ENCODE peak calls at places on chromosomes 5 and 9, in eight cellular contexts. One of them, this sample, is unnamed.
A peak's percentile ranks its signal among the peaks of the same experiment; 100 is the strongest.

GRCh38 chr5:94983861-94984535 is 300.9 kb downstream of the MCTP1 start:
- DNase-seq in GM12865: no peak
- DNase-seq in heart right ventricle: no peak
- DNase-seq in MCF 10A: peak; percentile 58
- DNase-seq in GM10248: no peak
- DNase-seq in AG04450: no peak
- DNase-seq in heart left ventricle: no peak
- DNase-seq in dorsolateral prefrontal cortex: no peak
- DNase-seq in this sample: no peak

GRCh38 chr9:109168170-109168569 is 1.1 kb upstream of the FRRS1L start:
- DNase-seq in heart left ventricle: no peak
- DNase-seq in GM10248: no peak
- DNase-seq in GM12865: no peak
- DNase-seq in AG04450: no peak
- DNase-seq in dorsolateral prefrontal cortex: no peak
- DNase-seq in MCF 10A: no peak
- DNase-seq in heart right ventricle: no peak
- DNase-seq in this sample: no peak

GRCh38 chr9:133322701-133323100 is 13.3 kb downstream of the SURF6 start:
- DNase-seq in dorsolateral prefrontal cortex: no peak
- DNase-seq in GM10248: no peak
- DNase-seq in AG04450: no peak
- DNase-seq in GM12865: no peak
- DNase-seq in heart left ventricle: no peak
- DNase-seq in heart right ventricle: no peak
- DNase-seq in MCF 10A: no peak
- DNase-seq in this sample: no peak

GRCh38 chr5:42491699-42492098 is 68.5 kb downstream of the GHR start:
- DNase-seq in GM12865: no peak
- DNase-seq in MCF 10A: no peak
- DNase-seq in AG04450: no peak
- DNase-seq in heart right ventricle: no peak
- DNase-seq in dorsolateral prefrontal cortex: no peak
- DNase-seq in heart left ventricle: no peak
- DNase-seq in GM10248: no peak
- DNase-seq in this sample: no peak

GRCh38 chr5:112159435-112159834 is 259.6 kb downstream of the EPB41L4A start:
- DNase-seq in GM12865: no peak
- DNase-seq in heart left ventricle: peak; percentile 60
- DNase-seq in GM10248: no peak
- DNase-seq in dorsolateral prefrontal cortex: no peak
- DNase-seq in MCF 10A: no peak
- DNase-seq in heart right ventricle: peak; percentile 34
- DNase-seq in AG04450: peak; percentile 20
- DNase-seq in this sample: no peak

GRCh38 chr9:111429175-111429574 is 55.0 kb downstream of the ECPAS start:
- DNase-seq in GM12865: no peak
- DNase-seq in AG04450: no peak
- DNase-seq in MCF 10A: no peak
- DNase-seq in GM10248: no peak
- DNase-seq in heart left ventricle: no peak
- DNase-seq in heart right ventricle: no peak
- DNase-seq in dorsolateral prefrontal cortex: no peak
- DNase-seq in this sample: no peak

GRCh38 chr9:109641079-109641659 is 138.8 kb upstream of the PALM2AKAP2 start:
- DNase-seq in MCF 10A: no peak
- DNase-seq in GM12865: no peak
- DNase-seq in AG04450: no peak
- DNase-seq in heart right ventricle: no peak
- DNase-seq in dorsolateral prefrontal cortex: no peak
- DNase-seq in heart left ventricle: no peak
- DNase-seq in GM10248: no peak
- DNase-seq in this sample: no peak

GRCh38 chr5:95801532-95801931 is 21.0 kb downstream of the GLRX start:
- DNase-seq in GM10248: no peak
- DNase-seq in GM12865: no peak
- DNase-seq in heart left ventricle: no peak
- DNase-seq in heart right ventricle: no peak
- DNase-seq in AG04450: no peak
- DNase-seq in dorsolateral prefrontal cortex: no peak
- DNase-seq in MCF 10A: no peak
- DNase-seq in this sample: no peak

GRCh38 chr9:133979124-133979920 is 12.8 kb downstream of the VAV2 start:
- DNase-seq in MCF 10A: no peak
- DNase-seq in dorsolateral prefrontal cortex: no peak
- DNase-seq in GM10248: peak; percentile 61
- DNase-seq in AG04450: no peak
- DNase-seq in heart left ventricle: peak; percentile 73
- DNase-seq in GM12865: peak; percentile 67
- DNase-seq in heart right ventricle: peak; percentile 53
- DNase-seq in this sample: peak; percentile 44

GRCh38 chr5:77852514-77853352 is 76.6 kb upstream of the TBCA start:
- DNase-seq in heart right ventricle: peak; percentile 77
- DNase-seq in dorsolateral prefrontal cortex: peak; percentile 65
- DNase-seq in heart left ventricle: peak; percentile 84
- DNase-seq in MCF 10A: no peak
- DNase-seq in GM10248: peak; percentile 78
- DNase-seq in AG04450: no peak
- DNase-seq in GM12865: peak; percentile 92
- DNase-seq in this sample: peak; percentile 68

GRCh38 chr5:1123418-1124147 is 11.7 kb upstream of the SLC12A7 start:
- DNase-seq in heart left ventricle: no peak
- DNase-seq in GM12865: no peak
- DNase-seq in dorsolateral prefrontal cortex: no peak
- DNase-seq in MCF 10A: no peak
- DNase-seq in heart right ventricle: no peak
- DNase-seq in GM10248: no peak
- DNase-seq in AG04450: no peak
- DNase-seq in this sample: no peak

GRCh38 chr9:83431470-83432060 is 106.6 kb downstream of the FRMD3 start:
- DNase-seq in heart right ventricle: peak; percentile 50
- DNase-seq in dorsolateral prefrontal cortex: no peak
- DNase-seq in heart left ventricle: no peak
- DNase-seq in GM10248: peak; percentile 23
- DNase-seq in AG04450: no peak
- DNase-seq in MCF 10A: no peak
- DNase-seq in GM12865: no peak
- DNase-seq in this sample: no peak

GRCh38 chr9:107275530-107275929 is 7.5 kb upstream of the RAD23B start:
- DNase-seq in heart left ventricle: no peak
- DNase-seq in dorsolateral prefrontal cortex: no peak
- DNase-seq in GM10248: no peak
- DNase-seq in heart right ventricle: no peak
- DNase-seq in MCF 10A: no peak
- DNase-seq in GM12865: no peak
- DNase-seq in AG04450: no peak
- DNase-seq in this sample: no peak

GRCh38 chr9:107276966-107277710 is 5.9 kb upstream of the RAD23B start:
- DNase-seq in AG04450: peak; percentile 45
- DNase-seq in GM10248: no peak
- DNase-seq in dorsolateral prefrontal cortex: no peak
- DNase-seq in GM12865: no peak
- DNase-seq in MCF 10A: no peak
- DNase-seq in heart right ventricle: no peak
- DNase-seq in heart left ventricle: no peak
- DNase-seq in this sample: no peak

GRCh38 chr9:107273634-107274033 is 9.4 kb upstream of the RAD23B start:
- DNase-seq in heart right ventricle: no peak
- DNase-seq in AG04450: no peak
- DNase-seq in GM12865: no peak
- DNase-seq in MCF 10A: no peak
- DNase-seq in heart left ventricle: no peak
- DNase-seq in dorsolateral prefrontal cortex: no peak
- DNase-seq in GM10248: no peak
- DNase-seq in this sample: no peak

GRCh38 chr9:107274953-107275422 is 8.1 kb upstream of the RAD23B start:
- DNase-seq in AG04450: peak; percentile 95
- DNase-seq in MCF 10A: peak; percentile 97
- DNase-seq in dorsolateral prefrontal cortex: no peak
- DNase-seq in GM10248: no peak
- DNase-seq in heart left ventricle: no peak
- DNase-seq in heart right ventricle: no peak
- DNase-seq in GM12865: no peak
- DNase-seq in this sample: no peak

GRCh38 chr9:107274096-107274495 is 9.0 kb upstream of the RAD23B start:
- DNase-seq in heart left ventricle: no peak
- DNase-seq in GM10248: no peak
- DNase-seq in MCF 10A: no peak
- DNase-seq in dorsolateral prefrontal cortex: no peak
- DNase-seq in GM12865: peak; percentile 30
- DNase-seq in AG04450: no peak
- DNase-seq in heart right ventricle: no peak
- DNase-seq in this sample: no peak
- TF ChIP-seq CTCF in heart left ventricle: no peak
- TF ChIP-seq CTCF in GM10248: no peak
- TF ChIP-seq CTCF in MCF 10A: no peak
- TF ChIP-seq CTCF in dorsolateral prefrontal cortex: no peak
- TF ChIP-seq CTCF in GM12865: peak; percentile 16
- TF ChIP-seq CTCF in AG04450: no peak
- TF ChIP-seq CTCF in heart right ventricle: no peak
- TF ChIP-seq CTCF in this sample: no peak

GRCh38 chr9:89236955-89237573 is 58.4 kb upstream of the SHC3 start:
- DNase-seq in dorsolateral prefrontal cortex: no peak
- DNase-seq in GM10248: no peak
- DNase-seq in AG04450: no peak
- DNase-seq in GM12865: no peak
- DNase-seq in heart left ventricle: no peak
- DNase-seq in heart right ventricle: no peak
- DNase-seq in MCF 10A: peak; percentile 3
- DNase-seq in this sample: no peak

GRCh38 chr9:89234186-89234585 is 55.6 kb upstream of the SHC3 start:
- DNase-seq in dorsolateral prefrontal cortex: no peak
- DNase-seq in heart left ventricle: no peak
- DNase-seq in heart right ventricle: no peak
- DNase-seq in GM12865: no peak
- DNase-seq in MCF 10A: no peak
- DNase-seq in GM10248: no peak
- DNase-seq in AG04450: no peak
- DNase-seq in this sample: no peak

DNA sequence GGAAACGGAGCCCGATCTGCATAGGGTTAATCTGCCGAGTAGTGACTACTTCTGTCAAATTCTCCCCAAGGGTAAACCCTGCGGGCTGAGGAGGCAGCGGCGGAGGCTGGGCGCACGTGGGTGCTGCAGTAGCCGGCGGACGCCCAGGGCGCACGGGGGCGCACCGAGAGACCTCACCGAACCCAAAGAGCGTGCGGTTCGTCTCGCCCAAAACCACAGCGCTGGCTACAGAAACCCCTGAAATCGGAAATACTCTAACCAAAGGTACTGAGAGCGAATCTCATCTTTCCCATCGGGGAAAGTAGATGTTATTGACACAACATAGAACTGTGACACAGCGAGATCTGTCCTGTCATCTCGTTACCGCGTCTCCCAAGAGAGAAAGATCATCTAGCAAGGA is 56.0 kb upstream of the SHC3 start:
- DNase-seq in heart left ventricle: no peak
- DNase-seq in heart right ventricle: no peak
- DNase-seq in GM12865: peak; percentile 71
- DNase-seq in MCF 10A: no peak
- DNase-seq in dorsolateral prefrontal cortex: peak; percentile 28
- DNase-seq in AG04450: no peak
- DNase-seq in GM10248: peak; percentile 43
- DNase-seq in this sample: no peak
- TF ChIP-seq CTCF in heart left ventricle: no peak
- TF ChIP-seq CTCF in heart right ventricle: no peak
- TF ChIP-seq CTCF in GM12865: peak; percentile 5
- TF ChIP-seq CTCF in MCF 10A: no peak
- TF ChIP-seq CTCF in dorsolateral prefrontal cortex: no peak
- TF ChIP-seq CTCF in AG04450: peak; percentile 13
- TF ChIP-seq CTCF in GM10248: no peak
- TF ChIP-seq CTCF in this sample: no peak

DNA sequence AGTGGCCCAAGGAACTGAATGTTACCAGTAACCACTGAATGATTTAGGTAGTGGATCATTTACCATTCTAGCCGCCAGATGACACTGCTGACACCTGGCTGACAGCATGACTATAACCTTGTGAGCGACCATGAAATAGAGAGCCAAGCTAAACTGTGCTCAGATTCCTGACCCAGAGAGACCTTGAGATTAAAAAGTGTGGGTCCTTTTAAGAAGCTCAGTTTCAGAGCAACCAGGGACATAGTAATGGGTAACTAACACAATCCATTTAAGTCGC is 566.0 kb downstream of the EFNA5 start:
- DNase-seq in heart left ventricle: no peak
- DNase-seq in MCF 10A: no peak
- DNase-seq in heart right ventricle: no peak
- DNase-seq in GM12865: peak; percentile 57
- DNase-seq in dorsolateral prefrontal cortex: no peak
- DNase-seq in AG04450: no peak
- DNase-seq in GM10248: peak; percentile 3
- DNase-seq in this sample: no peak
- TF ChIP-seq CTCF in heart left ventricle: no peak
- TF ChIP-seq CTCF in MCF 10A: no peak
- TF ChIP-seq CTCF in heart right ventricle: peak; percentile 56
- TF ChIP-seq CTCF in GM12865: peak; percentile 53
- TF ChIP-seq CTCF in dorsolateral prefrontal cortex: no peak
- TF ChIP-seq CTCF in AG04450: no peak
- TF ChIP-seq CTCF in GM10248: peak; percentile 12
- TF ChIP-seq CTCF in this sample: no peak

GRCh38 chr9:137410891-137411249 is 12.1 kb downstream of the EXD3 start:
- DNase-seq in AG04450: no peak
- DNase-seq in MCF 10A: no peak
- DNase-seq in GM12865: no peak
- DNase-seq in heart right ventricle: no peak
- DNase-seq in heart left ventricle: peak; percentile 50
- DNase-seq in GM10248: no peak
- DNase-seq in dorsolateral prefrontal cortex: no peak
- DNase-seq in this sample: no peak

GRCh38 chr9:137408651-137409405 is 14.1 kb downstream of the EXD3 start:
- DNase-seq in GM12865: no peak
- DNase-seq in MCF 10A: no peak
- DNase-seq in AG04450: no peak
- DNase-seq in dorsolateral prefrontal cortex: no peak
- DNase-seq in heart right ventricle: no peak
- DNase-seq in heart left ventricle: peak; percentile 33
- DNase-seq in GM10248: no peak
- DNase-seq in this sample: no peak

GRCh38 chr9:137407590-137408300 is 15.2 kb downstream of the EXD3 start:
- DNase-seq in dorsolateral prefrontal cortex: peak; percentile 47
- DNase-seq in AG04450: no peak
- DNase-seq in heart left ventricle: peak; percentile 70
- DNase-seq in GM10248: no peak
- DNase-seq in heart right ventricle: peak; percentile 62
- DNase-seq in MCF 10A: no peak
- DNase-seq in GM12865: peak; percentile 34
- DNase-seq in this sample: no peak

GRCh38 chr9:137411260-137411659 is 11.7 kb downstream of the EXD3 start:
- DNase-seq in AG04450: no peak
- DNase-seq in GM12865: no peak
- DNase-seq in heart left ventricle: peak; percentile 66
- DNase-seq in MCF 10A: peak; percentile 50
- DNase-seq in dorsolateral prefrontal cortex: no peak
- DNase-seq in heart right ventricle: no peak
- DNase-seq in GM10248: no peak
- DNase-seq in this sample: no peak

DNA sequence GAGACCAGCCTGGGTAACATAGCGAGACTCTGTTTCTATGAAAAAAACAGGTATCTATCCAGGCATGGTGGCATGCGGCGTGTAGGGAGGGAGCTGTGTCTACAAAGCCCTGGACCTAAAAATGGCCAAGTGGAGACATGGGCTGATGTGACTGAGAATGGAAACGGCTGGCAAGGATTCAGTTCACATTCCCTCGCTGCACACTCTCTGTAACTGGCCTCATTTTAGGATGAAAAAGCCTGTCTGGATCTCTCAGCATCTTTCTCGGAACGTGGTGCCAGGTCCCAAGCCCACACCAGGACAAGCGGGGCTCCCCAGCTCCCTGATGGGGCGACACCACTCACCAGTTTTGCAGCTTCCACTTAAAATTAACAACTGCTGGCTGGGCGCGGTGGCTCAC is 13.4 kb downstream of the EXD3 start:
- DNase-seq in GM12865: no peak
- DNase-seq in AG04450: no peak
- DNase-seq in GM10248: no peak
- DNase-seq in MCF 10A: no peak
- DNase-seq in heart left ventricle: no peak
- DNase-seq in heart right ventricle: no peak
- DNase-seq in dorsolateral prefrontal cortex: peak; percentile 58
- DNase-seq in this sample: no peak
- TF ChIP-seq CTCF in GM12865: no peak
- TF ChIP-seq CTCF in AG04450: no peak
- TF ChIP-seq CTCF in GM10248: no peak
- TF ChIP-seq CTCF in MCF 10A: no peak
- TF ChIP-seq CTCF in heart left ventricle: no peak
- TF ChIP-seq CTCF in heart right ventricle: no peak
- TF ChIP-seq CTCF in dorsolateral prefrontal cortex: no peak
- TF ChIP-seq CTCF in this sample: no peak

This sample was measured in activated B cell treated with CpG ODN at 0.5 μM for 24 hours.